ENCODE peak calls at places on chromosomes 7 and 10, in four cellular contexts. E is heart left ventricle; G is SK-N-SH; F is naive thymus-derived CD4-positive, alpha-beta T cell. J is an unnamed sample. For H3K4me1, the result is how much of the 10 kb centered on the place peaks cover.

GRCh38 chr10:93584445-93584844 is 16.6 kb downstream of the RBP4 start:
- DNase-seq in E (no peak), G (no peak), F (no peak), J (no peak)

GRCh38 chr7:51080622-51081269 is 235.9 kb downstream of the COBL start:
- DNase-seq in E (peak), G (no peak), F (no peak), J (no peak)

GRCh38 chr10:70753841-70754621 is 31.1 kb downstream of the TBATA start:
- DNase-seq in E (no peak), G (no peak), F (no peak), J (no peak)

GRCh38 chr7:81573128-81573527 is 196.7 kb downstream of the HGF start:
- DNase-seq in E (no peak), G (no peak), F (no peak), J (peak)

GRCh38 chr10:69335063-69335587 is 56.8 kb downstream of the HK1 start:
- DNase-seq in E (peak), G (no peak), F (no peak), J (no peak)

GRCh38 chr7:41536116-41536515 is 166.8 kb downstream of the INHBA start:
- DNase-seq in E (no peak), G (no peak), F (no peak), J (peak)

GRCh38 chr7:11607676-11608075 is 224.3 kb downstream of the THSD7A start:
- DNase-seq in E (peak), G (no peak), F (no peak), J (no peak)

GRCh38 chr10:76113952-76114351 is 682.5 kb downstream of the LRMDA start:
- DNase-seq in E (no peak), G (no peak), F (no peak), J (no peak)

GRCh38 chr10:121556918-121557573 is 41.2 kb downstream of the FGFR2 start:
- DNase-seq in E (no peak), G (no peak), F (no peak), J (no peak)

GRCh38 chr7:83684928-83685327 is 36.0 kb upstream of the SEMA3E start:
- DNase-seq in E (no peak), G (no peak), F (no peak), J (no peak)

GRCh38 chr10:96588601-96589419 is 2.0 kb upstream of the TM9SF3 start:
- DNase-seq in E (no peak), G (no peak), F (no peak), J (no peak)

GRCh38 chr10:69321865-69322264 is 43.6 kb downstream of the HK1 start:
- DNase-seq in E (no peak), G (no peak), F (no peak), J (peak)

GRCh38 chr7:38398725-38399321 is 125.4 kb upstream of the TARP start:
- DNase-seq in E (peak), G (peak), F (peak), J (peak)

GRCh38 chr7:137606061-137606674 is 240.6 kb downstream of the DGKI start:
- DNase-seq in E (no peak), G (no peak), F (peak), J (peak)

GRCh38 chr7:21429021-21429420 is 1.1 kb downstream of the SP4 start:
- DNase-seq in E (no peak), G (no peak), F (no peak), J (no peak)

GRCh38 chr7:44341399-44341798 is 16.0 kb upstream of the CAMK2B start:
- DNase-seq in E (no peak), G (no peak), F (no peak), J (peak)

GRCh38 chr7:151080091-151080521 is 503 bp downstream of the FASTK start:
- DNase-seq in E (no peak), G (peak), F (no peak), J (no peak)

GRCh38 chr10:70803768-70804423 is 11.9 kb upstream of the SGPL1 start:
- DNase-seq in E (peak), G (no peak), F (no peak), J (peak)

GRCh38 chr7:47080816-47081215 is 501.1 kb downstream of the TNS3 start:
- DNase-seq in E (no peak), G (no peak), F (no peak), J (peak)

GRCh38 chr7:131556055-131556911 is at the start of gene PODXL:
- DNase-seq in E (peak), G (peak), F (peak), J (peak)

GRCh38 chr7:2558620-2559282 is at the start of gene IQCE:
- DNase-seq in E (peak), G (peak), F (peak), J (peak)

GRCh38 chr7:81594767-81595166 is 175.1 kb downstream of the HGF start:
- DNase-seq in E (peak), G (no peak), F (no peak), J (peak)

GRCh38 chr10:132540456-132540855 is 2.9 kb downstream of the INPP5A start:
- DNase-seq in E (peak), G (no peak), F (no peak), J (peak)

GRCh38 chr10:58570307-58570723 is 57.6 kb downstream of the BICC1 start:
- DNase-seq in E (no peak), G (no peak), F (no peak), J (peak)

GRCh38 chr7:118389629-118390028 is 165.1 kb downstream of the ANKRD7 start:
- DNase-seq in E (no peak), G (no peak), F (no peak), J (no peak)

GRCh38 chr10:100600218-100600617 is 64.5 kb downstream of the HIF1AN start:
- DNase-seq in E (no peak), G (no peak), F (no peak), J (peak)

GRCh38 chr7:83859827-83860226 is 210.9 kb upstream of the SEMA3E start:
- DNase-seq in E (no peak), G (no peak), F (no peak), J (no peak)

GRCh38 chr7:131606346-131607290 is 50.2 kb upstream of the PODXL start:
- DNase-seq in E (no peak), G (no peak), F (no peak), J (no peak)

GRCh38 chr7:30184804-30185487 is 50.2 kb downstream of the MTURN start:
- DNase-seq in E (peak), G (no peak), F (no peak), J (no peak)

GRCh38 chr10:22252801-22253577 is 35.2 kb upstream of the EBLN1 start:
- DNase-seq in E (peak), G (no peak), F (peak), J (peak)

GRCh38 chr7:66379761-66380160 is 174.6 kb downstream of the TPST1 start:
- DNase-seq in E (no peak), G (no peak), F (no peak), J (peak)

GRCh38 chr7:102424129-102424551 is 9.2 kb upstream of the ORAI2 start:
- DNase-seq in E (no peak), G (no peak), F (no peak), J (no peak)

GRCh38 chr7:65953890-65954289 is 28.1 kb downstream of the GUSB start:
- DNase-seq in E (no peak), G (no peak), F (no peak), J (no peak)

GRCh38 chr7:33201821-33202220 is 72.5 kb downstream of the BBS9 start:
- DNase-seq in E (no peak), G (no peak), F (no peak), J (peak)

GRCh38 chr7:48114115-48114514 is 25.1 kb downstream of the UPP1 start:
- DNase-seq in E (no peak), G (peak), F (no peak), J (no peak)

GRCh38 chr7:72793791-72794190 is 34.2 kb downstream of the TYW1B start:
- DNase-seq in E (no peak), G (no peak), F (no peak), J (no peak)

GRCh38 chr7:84154991-84155781 is 39.4 kb downstream of the SEMA3A start:
- DNase-seq in E (no peak), G (no peak), F (no peak), J (no peak)

DNA sequence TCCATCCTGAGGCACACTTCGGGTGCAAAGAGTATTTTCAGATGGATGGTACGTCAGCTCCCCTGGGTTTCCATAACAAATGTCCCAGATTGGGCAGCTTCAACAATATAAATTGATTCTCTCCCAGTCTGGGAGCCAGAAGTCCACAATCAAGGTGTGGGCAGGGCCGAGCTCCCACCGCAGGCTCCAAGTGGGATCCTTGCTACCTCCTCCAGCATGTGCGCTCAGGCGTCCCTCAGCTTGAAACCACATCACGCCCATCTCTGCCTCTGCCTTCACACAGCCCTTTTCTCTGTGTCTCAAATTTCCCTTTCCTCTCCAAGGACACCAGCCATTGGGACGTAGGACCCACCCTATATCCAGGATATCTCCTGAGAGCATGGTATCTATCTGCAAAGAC is 153.5 kb downstream of the DIP2C start:
- DNase-seq in E (no peak), G (no peak), F (no peak), J (no peak)
- H3K4me1 ChIP-seq in E (under half), G (under half), F (under half), J (under half)

GRCh38 chr7:128452552-128452951 is 3.1 kb upstream of the HILPDA start:
- DNase-seq in E (no peak), G (no peak), F (no peak), J (no peak)
- H3K4me1 ChIP-seq in E (under half), G (under half), F (under half), J (under half)

GRCh38 chr7:134827889-134828288 is 48.5 kb downstream of the CALD1 start:
- DNase-seq in E (no peak), G (no peak), F (no peak), J (peak)

GRCh38 chr7:134827436-134827835 is 48.0 kb downstream of the CALD1 start:
- DNase-seq in E (no peak), G (no peak), F (no peak), J (no peak)

GRCh38 chr7:134828361-134828760 is 48.9 kb downstream of the CALD1 start:
- DNase-seq in E (no peak), G (no peak), F (no peak), J (peak)

GRCh38 chr7:134823400-134823799 is 44.0 kb downstream of the CALD1 start:
- DNase-seq in E (no peak), G (no peak), F (no peak), J (peak)

GRCh38 chr7:134826105-134826504 is 46.7 kb downstream of the CALD1 start:
- DNase-seq in E (no peak), G (no peak), F (no peak), J (peak)
- H3K4me1 ChIP-seq in E (half or more), G (under half), F (under half), J (under half)

DNA sequence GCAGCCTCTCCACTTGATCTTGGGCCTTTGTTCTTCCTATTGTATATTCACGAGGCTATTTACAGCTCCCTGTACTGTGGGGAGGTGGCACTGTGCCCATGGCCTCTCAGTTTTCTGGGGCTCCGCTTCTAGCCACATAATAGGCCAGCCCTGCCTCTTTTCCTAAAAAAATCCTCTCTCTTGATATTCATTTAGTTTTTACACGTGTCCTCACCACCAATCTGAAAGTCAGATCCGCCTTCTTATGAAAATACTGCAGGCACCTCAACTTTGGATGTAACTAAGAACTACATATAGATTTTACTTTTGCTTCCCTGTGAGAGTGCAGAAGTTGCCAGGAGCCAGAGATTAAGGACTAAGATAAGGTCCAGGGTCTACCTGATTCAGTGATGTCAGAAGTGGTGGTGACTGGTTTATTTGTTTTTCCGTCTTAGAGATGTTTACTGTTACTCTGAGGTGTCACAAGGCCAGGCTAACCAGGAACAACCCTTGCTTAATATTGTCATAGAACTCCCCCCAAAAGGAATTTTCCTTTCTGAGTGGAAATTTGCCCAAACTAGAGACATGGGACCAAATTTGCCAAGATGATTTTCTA is 7.8 kb downstream of the BAMBI start:
- DNase-seq in E (no peak), G (no peak), F (no peak), J (no peak)
- H3K4me1 ChIP-seq in E (under half), G (under half), F (under half), J (under half)

GRCh38 chr10:128064615-128065580 is 61.3 kb downstream of the MKI67 start:
- DNase-seq in E (peak), G (no peak), F (peak), J (peak)

GRCh38 chr10:128061306-128062300 is 64.6 kb downstream of the MKI67 start:
- DNase-seq in E (no peak), G (no peak), F (no peak), J (no peak)

GRCh38 chr10:128062331-128062730 is 63.9 kb downstream of the MKI67 start:
- DNase-seq in E (no peak), G (peak), F (peak), J (no peak)

GRCh38 chr10:128063736-128064614 is 62.2 kb downstream of the MKI67 start:
- DNase-seq in E (peak), G (no peak), F (no peak), J (no peak)

GRCh38 chr10:128062837-128063563 is 63.2 kb downstream of the MKI67 start:
- DNase-seq in E (peak), G (no peak), F (peak), J (no peak)
- H3K4me1 ChIP-seq in E (under half), G (under half), F (half or more), J (under half)

DNA sequence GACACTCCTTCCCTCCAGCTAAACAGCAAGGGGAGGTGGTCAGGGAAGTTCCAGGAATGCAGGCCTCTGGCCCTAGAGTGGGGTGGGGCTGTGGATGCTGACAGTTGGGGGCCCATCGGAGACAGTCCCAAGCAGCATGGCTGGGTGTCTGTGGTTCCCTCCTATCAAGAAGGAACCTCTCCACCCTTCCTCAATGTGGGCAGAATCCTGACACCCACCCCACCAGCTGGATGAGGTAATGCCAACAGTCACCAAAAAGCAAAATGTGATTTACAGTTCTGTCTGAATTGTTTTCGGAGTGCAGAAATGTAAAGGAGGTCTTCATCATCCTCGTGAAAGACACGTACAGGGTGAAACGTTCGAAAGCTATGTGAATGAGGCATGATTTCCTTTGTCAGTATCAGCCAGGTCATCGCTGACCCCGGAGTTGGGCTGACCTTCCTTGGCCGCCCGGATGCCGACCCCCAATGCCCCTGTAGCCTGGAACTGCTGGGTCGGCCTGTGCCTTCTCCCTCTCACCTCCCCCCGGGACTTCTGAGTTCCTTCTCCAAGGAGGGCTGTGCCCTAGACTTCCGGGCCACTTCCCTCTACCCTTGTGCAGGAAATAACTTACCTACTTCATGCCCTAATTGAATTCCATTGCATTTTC is 24.4 kb downstream of the FOXK1 start:
- DNase-seq in E (no peak), G (no peak), F (no peak), J (peak)
- H3K4me1 ChIP-seq in E (half or more), G (under half), F (under half), J (under half)

DNA sequence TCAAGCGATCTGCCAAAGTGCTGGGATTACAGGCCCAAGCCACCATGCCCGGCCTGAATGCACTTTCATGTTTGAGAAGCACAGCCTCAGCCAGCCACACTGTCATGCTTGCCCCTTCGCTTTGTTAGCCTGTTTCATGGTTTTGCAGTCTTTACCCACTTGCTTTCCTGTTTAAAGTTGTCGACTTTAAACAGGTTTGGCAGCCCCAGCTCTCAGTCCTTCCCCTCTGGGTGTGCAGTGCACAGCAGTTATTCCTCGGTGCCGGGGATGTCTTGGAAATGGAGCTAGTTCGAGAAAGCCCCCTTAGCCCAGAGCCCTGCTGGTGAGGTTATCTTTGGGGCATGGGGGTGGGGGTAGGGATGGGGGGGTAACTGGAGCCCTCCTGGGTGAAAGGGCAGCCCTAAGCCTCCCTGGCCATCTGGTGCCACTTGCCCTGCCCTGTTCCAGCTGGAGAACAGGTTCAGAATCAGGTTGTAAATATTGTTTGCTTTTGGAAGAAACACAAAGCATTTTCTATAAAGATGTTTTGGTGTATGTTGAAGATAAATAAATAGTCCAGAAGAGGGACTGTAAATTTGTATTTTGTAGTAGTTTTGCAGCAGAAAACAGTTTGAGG is 14.8 kb downstream of the TSPAN14 start:
- DNase-seq in E (no peak), G (no peak), F (peak), J (no peak)
- H3K4me1 ChIP-seq in E (half or more), G (half or more), F (half or more), J (under half)

GRCh38 chr7:107953924-107954303 is 49.0 kb downstream of the LAMB1 start:
- DNase-seq in E (no peak), G (no peak), F (no peak), J (no peak)
- H3K4me1 ChIP-seq in E (under half), G (under half), F (under half), J (half or more)

GRCh38 chr10:5557040-5557721 is 32.4 kb downstream of the CALML3 start:
- DNase-seq in E (no peak), G (no peak), F (no peak), J (no peak)
- H3K4me1 ChIP-seq in E (under half), G (under half), F (under half), J (under half)

DNA sequence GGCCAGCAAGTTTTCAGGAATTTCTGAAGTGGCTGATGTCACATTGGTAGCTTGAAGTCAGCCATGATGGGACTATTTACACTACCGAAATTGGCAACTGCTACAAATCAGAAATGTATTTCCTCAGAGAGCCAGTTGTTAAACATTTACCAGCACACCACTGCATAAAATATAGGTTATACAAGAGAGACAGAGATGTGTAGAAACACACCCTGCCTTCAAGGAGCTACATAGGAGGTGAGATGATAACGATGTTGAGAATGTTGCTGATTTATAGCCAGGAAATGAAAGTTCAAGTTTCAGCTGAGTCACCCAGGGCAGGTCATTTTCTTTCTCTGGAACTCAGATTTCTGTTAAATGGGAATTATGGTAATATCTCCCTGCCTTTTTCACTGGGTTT is 46.0 kb upstream of the TCF7L2 start:
- DNase-seq in E (no peak), G (no peak), F (no peak), J (no peak)
- H3K4me1 ChIP-seq in E (under half), G (under half), F (under half), J (under half)

J was measured in fibroblast of lung.